ENCODE peak calls at places on chromosome 12, in four cellular contexts. J, N, S and E are unnamed samples.

GRCh38 chr12:21773263-21773741 is 1.2 kb downstream of the KCNJ8 start:
- DNase-seq in N (no peak), S (no peak), J (no peak), E (no peak)

GRCh38 chr12:78683031-78683430 is 181.5 kb upstream of the SYT1 start:
- DNase-seq in N (no peak), S (no peak), J (no peak), E (no peak)

GRCh38 chr12:46493352-46494209 is 121.0 kb upstream of the SLC38A2 start:
- DNase-seq in N (no peak), S (no peak), J (no peak), E (no peak)

GRCh38 chr12:125172231-125172850 is 107.1 kb downstream of the AACS start:
- DNase-seq in N (no peak), S (no peak), J (no peak), E (no peak)

GRCh38 chr12:11743748-11744147 is 94.3 kb downstream of the ETV6 start:
- DNase-seq in N (no peak), S (no peak), J (no peak), E (no peak)

GRCh38 chr12:107903377-107904061 is 129.0 kb downstream of the ASCL4 start:
- DNase-seq in S (peak; percentile 87), J (no peak), N (no peak), E (peak; percentile 93)

GRCh38 chr12:117105902-117106301 is 6.7 kb upstream of the TESC start:
- DNase-seq in S (no peak), J (no peak), N (peak; percentile 6), E (peak; percentile 43)

GRCh38 chr12:1216560-1216959 is 225.5 kb downstream of the ERC1 start:
- DNase-seq in N (no peak), S (no peak), J (no peak), E (no peak)

GRCh38 chr12:110067531-110067930 is 19.2 kb upstream of the C12orf76 start:
- DNase-seq in N (no peak), S (no peak), J (no peak), E (no peak)